ENCODE peak calls at places on chromosomes 3 and 15, in four cellular contexts. O is tibial artery, S is progenitor cell of endocrine pancreas, I is mammary epithelial cell. L is an unnamed sample.

GRCh38 chr15:60620707-60621106 is 141.8 kb upstream of the ICE2 start:
- DNase-seq in O (peak; percentile 43), S (no peak), I (no peak), L (no peak)

GRCh38 chr3:59267021-59267420 is 217.2 kb upstream of the CFAP20DC start:
- DNase-seq in O (no peak), I (no peak), S (no peak), L (no peak)

GRCh38 chr3:52076900-52077299 is 20.5 kb upstream of the DUSP7 start:
- DNase-seq in S (no peak), O (no peak), I (no peak), L (no peak)

GRCh38 chr3:58952128-58952917 is 97.5 kb downstream of the CFAP20DC start:
- DNase-seq in S (no peak), I (no peak), O (no peak), L (no peak)

GRCh38 chr15:20353966-20354883 is 187.4 kb downstream of the GOLGA6L6 start:
- DNase-seq in S (no peak), I (no peak), O (no peak), L (no peak)

GRCh38 chr3:57959407-57960173 is 48.6 kb upstream of the FLNB start:
- DNase-seq in S (no peak), I (peak; percentile 74), O (peak; percentile 68), L (no peak)

GRCh38 chr15:100732359-100733055 is 130.1 kb downstream of the ASB7 start:
- DNase-seq in S (no peak), O (no peak), I (peak; percentile 39), L (no peak)

GRCh38 chr15:83559310-83559966 is 94.5 kb upstream of the ADAMTSL3 start:
- DNase-seq in O (peak; percentile 41), I (peak; percentile 71), S (peak; percentile 55), L (peak; percentile 68)

GRCh38 chr3:29275309-29275708 is 5.6 kb upstream of the RBMS3 start:
- DNase-seq in S (no peak), I (peak; percentile 23), O (peak; percentile 21), L (no peak)

GRCh38 chr15:75167588-75168076 is 34.0 kb upstream of the C15orf39 start:
- DNase-seq in I (peak; percentile 83), O (no peak), S (no peak), L (no peak)

GRCh38 chr3:138569090-138569489 is 25.0 kb downstream of the CEP70 start:
- DNase-seq in O (no peak), S (no peak), I (no peak), L (no peak)

GRCh38 chr3:138573138-138573537 is 20.9 kb downstream of the CEP70 start:
- DNase-seq in O (no peak), I (no peak), S (no peak), L (no peak)

DNA sequence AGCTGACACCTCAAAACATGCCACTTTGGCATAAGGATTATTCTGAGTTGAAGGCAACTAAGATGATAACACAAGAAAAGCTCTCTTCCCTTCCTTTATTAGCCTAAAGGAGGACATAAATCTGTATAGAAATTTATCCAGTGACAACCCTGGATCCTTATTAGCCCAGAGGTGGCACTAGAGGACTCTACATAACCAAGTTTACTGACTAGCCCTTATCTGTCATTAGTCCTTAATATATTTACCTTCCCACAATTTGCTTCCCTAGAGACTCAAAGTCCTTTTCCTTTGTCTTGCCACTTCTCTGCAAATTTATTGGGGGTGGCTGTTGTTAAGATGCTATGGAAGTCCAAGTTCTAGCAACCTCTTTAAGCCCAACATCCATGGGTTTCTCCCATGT is 26.7 kb downstream of the CEP70 start:
- DNase-seq in O (no peak), S (no peak), I (no peak), L (no peak)
- TF ChIP-seq CTCF in O (no peak), S (peak; percentile 23), I (no peak), L (no peak)

GRCh38 chr15:34240537-34240936 is 15.7 kb downstream of the EMC4 start:
- DNase-seq in I (no peak), O (no peak), S (no peak), L (no peak)
- TF ChIP-seq CTCF in I (no peak), O (no peak), S (no peak), L (no peak)

GRCh38 chr3:60323180-60323579 is 928.1 kb downstream of the FHIT start:
- DNase-seq in I (no peak), O (no peak), S (no peak), L (no peak)

GRCh38 chr3:60323651-60324050 is 927.6 kb downstream of the FHIT start:
- DNase-seq in O (no peak), I (no peak), S (no peak), L (no peak)

GRCh38 chr3:60322334-60322856 is 928.9 kb downstream of the FHIT start:
- DNase-seq in I (no peak), S (no peak), O (no peak), L (no peak)

GRCh38 chr3:60316121-60316783 is 935.0 kb downstream of the FHIT start:
- DNase-seq in S (no peak), O (no peak), I (no peak), L (no peak)

DNA sequence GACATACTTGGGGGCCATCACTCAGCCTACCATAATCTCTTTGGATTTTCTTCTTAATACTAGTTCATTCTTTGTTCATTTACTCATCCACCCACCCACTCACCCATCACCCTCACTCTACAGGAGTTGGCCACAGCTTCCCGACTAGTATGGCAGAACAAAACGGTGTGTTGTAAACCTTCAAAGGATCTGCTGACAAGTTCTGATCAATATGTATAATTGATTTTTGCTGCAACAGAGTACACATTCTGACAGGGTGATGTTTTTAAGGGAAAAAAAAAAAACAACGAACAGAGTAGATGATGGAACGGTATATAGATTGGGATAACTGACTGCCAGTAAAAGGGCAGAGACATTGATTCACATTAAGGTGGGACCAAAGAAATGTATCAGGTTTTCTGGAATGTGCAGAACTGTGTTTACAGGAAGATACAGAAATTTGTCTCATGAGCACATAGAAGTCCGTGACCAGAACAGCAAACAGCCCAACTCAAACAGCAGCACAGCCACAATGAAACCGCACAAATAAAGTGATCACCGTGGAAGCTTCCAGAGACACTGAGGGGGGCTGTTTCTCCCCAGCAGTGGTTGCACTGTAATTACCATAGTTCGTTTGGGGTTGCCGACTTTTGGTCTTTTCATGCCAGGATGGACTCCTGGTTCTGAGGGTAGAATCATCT is 931.9 kb downstream of the FHIT start:
- DNase-seq in I (no peak), O (no peak), S (no peak), L (no peak)
- TF ChIP-seq CTCF in I (no peak), O (no peak), S (no peak), L (no peak)

DNA sequence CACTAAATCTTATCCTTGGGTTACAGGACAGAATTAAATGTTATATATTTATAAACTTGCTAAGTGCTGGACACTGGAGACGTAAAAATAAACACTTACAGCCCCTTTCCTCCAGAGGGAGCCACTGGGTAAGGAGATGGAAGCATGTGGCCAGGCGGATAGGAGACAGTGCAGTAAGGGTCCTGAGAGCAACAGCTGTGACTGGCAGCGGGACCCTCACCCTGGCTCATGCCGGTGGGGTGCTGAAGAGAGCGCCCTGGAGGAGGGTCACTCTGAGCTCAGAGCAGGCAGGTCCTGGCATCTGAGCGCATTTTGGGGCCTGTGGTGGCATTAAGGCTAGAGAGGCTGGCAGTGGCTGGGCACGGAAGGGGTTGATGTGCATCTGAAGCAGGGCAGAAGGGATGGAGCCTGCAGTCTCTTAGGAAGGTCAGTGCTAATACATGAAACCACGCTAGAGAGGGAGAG is 16.0 kb downstream of the SEC61A1 start:
- DNase-seq in S (no peak), O (no peak), I (no peak), L (peak; percentile 67)
- TF ChIP-seq CTCF in S (peak; percentile 58), O (no peak), I (peak; percentile 63), L (peak; percentile 72)

DNA sequence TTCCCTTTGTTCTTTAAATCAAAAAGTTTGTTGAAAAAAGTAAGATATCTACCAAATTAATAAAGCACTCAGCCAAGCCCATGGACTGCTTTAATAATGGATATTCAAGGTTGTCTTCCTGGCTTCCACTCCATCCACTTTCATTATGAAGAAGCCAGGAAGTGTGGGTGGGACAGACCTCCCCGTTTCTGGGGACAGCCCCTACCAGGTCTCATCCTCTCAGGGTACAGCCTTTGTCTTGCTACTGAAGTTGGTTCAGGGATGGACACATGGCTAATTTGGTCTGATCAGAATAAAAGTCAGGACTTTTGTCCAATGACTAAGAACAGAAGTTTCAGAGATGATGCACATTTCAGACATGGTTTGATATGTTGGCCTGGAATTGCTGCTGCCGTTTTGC is 32.6 kb downstream of the CCNB2 start:
- DNase-seq in S (no peak), O (no peak), I (no peak), L (no peak)
- TF ChIP-seq CTCF in S (no peak), O (no peak), I (no peak), L (no peak)

L was measured in endothelial cell.